ENCODE peak calls at places on chromosomes 16 and 17, in eight cellular contexts. P is IMR-90, C is PC-3, M is choroid plexus epithelial cell, E is cardiac muscle cell, N is transverse colon, V is breast epithelium, H is epithelial cell of esophagus. B is an unnamed sample.

GRCh38 chr17:75400326-75400939 is 5.0 kb downstream of the GRB2 start:
- DNase-seq in P (no peak), C (no peak), M (no peak), E (no peak), N (no peak), V (no peak), H (no peak), B (no peak)

GRCh38 chr17:28570716-28571254 is 539 bp downstream of the PIGS start:
- DNase-seq in P (no peak), C (peak; percentile 20), M (no peak), E (peak; percentile 44), N (peak; percentile 53), V (no peak), H (peak; percentile 36), B (no peak)

GRCh38 chr16:75591001-75591852 is 25.0 kb downstream of the GABARAPL2 start:
- DNase-seq in P (peak; percentile 84), C (no peak), M (peak; percentile 75), E (peak; percentile 72), N (peak; percentile 31), V (no peak), H (peak; percentile 12), B (peak; percentile 82)

GRCh38 chr16:66382171-66382965 is 15.9 kb downstream of the CDH5 start:
- DNase-seq in P (peak; percentile 92), C (peak; percentile 85), M (peak; percentile 63), E (no peak), N (no peak), V (no peak), H (peak; percentile 95), B (no peak)

GRCh38 chr16:81366316-81366932 is 51.7 kb downstream of the GAN start:
- DNase-seq in P (peak; percentile 59), C (peak; percentile 68), M (peak; percentile 73), E (peak; percentile 57), N (no peak), V (no peak), H (peak; percentile 58), B (peak; percentile 63)

GRCh38 chr16:15782573-15783365 is 74.1 kb downstream of the MYH11 start:
- DNase-seq in P (peak; percentile 16), C (no peak), M (peak; percentile 10), E (peak; percentile 20), N (no peak), V (no peak), H (no peak), B (no peak)

GRCh38 chr17:8375738-8376259 is 705 bp downstream of the KRABD2 start:
- DNase-seq in P (peak; percentile 29), C (no peak), M (no peak), E (no peak), N (no peak), V (no peak), H (peak; percentile 36), B (no peak)

GRCh38 chr17:74354123-74354522 is 7.5 kb downstream of the BTBD17 start:
- DNase-seq in P (no peak), C (peak; percentile 44), M (no peak), E (peak; percentile 83), N (peak; percentile 55), V (no peak), H (peak; percentile 9), B (no peak)

GRCh38 chr16:55435387-55435786 is 43.6 kb upstream of the MMP2 start:
- DNase-seq in P (no peak), C (no peak), M (no peak), E (no peak), N (no peak), V (no peak), H (no peak), B (no peak)

GRCh38 chr16:23254338-23254737 is 47.8 kb upstream of the SCNN1B start:
- DNase-seq in P (peak; percentile 48), C (peak; percentile 9), M (peak; percentile 24), E (peak; percentile 6), N (no peak), V (no peak), H (peak; percentile 16), B (no peak)

GRCh38 chr16:83717814-83718213 is 90.0 kb upstream of the HSBP1 start:
- DNase-seq in P (peak; percentile 49), C (no peak), M (peak; percentile 51), E (no peak), N (no peak), V (no peak), H (no peak), B (no peak)

GRCh38 chr16:4517812-4518211 is 20.8 kb downstream of the CDIP1 start:
- DNase-seq in P (peak; percentile 46), C (peak; percentile 22), M (peak; percentile 65), E (peak; percentile 67), N (no peak), V (no peak), H (peak; percentile 48), B (peak; percentile 37)

GRCh38 chr17:46108120-46108519 is 85.1 kb downstream of the KANSL1 start:
- DNase-seq in P (no peak), C (peak; percentile 16), M (no peak), E (no peak), N (no peak), V (no peak), H (no peak), B (no peak)

DNA sequence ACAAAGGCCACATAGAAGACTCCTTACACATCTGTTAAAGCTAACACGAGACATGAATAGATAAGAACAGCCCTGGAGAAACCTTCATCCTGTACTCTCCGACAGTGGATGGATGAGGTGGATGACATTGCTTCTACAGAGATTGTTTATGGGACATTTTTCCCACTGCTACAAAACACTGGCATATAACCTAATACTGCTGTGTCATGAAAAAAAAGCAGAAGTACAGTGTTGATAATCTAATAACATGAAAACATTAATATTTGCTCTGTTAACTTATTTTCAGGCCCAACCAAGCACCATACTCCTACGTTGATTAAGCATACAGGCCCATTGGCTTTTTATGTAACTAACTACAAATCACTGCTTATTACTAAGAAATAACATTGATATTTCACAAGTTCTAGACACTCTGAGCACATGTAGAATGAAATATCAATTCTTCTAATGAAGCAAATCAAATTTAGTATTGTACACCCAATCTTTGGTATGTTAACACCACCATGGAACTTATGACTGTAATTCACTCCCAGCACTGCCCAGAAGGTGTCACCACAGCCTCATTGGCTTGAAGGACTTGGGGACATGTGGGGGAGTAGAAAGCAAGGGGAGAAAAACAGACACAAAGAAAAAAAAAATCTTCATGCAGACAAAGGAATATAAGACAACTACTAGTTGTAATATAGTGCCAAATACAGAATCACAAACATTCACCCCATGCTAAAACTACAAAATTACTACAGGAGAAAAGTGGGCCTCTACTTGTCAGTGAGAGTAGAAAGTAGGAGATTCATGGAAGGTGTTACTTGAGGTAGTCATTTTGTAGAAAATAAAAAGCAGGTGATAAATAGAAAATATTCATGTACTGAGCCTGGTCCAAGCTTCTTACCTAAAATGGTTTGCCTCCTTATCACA is 330.0 kb upstream of the PMFBP1 start:
- DNase-seq in P (peak; percentile 79), C (peak; percentile 69), M (peak; percentile 89), E (peak; percentile 74), N (peak; percentile 53), V (no peak), H (peak; percentile 69), B (peak; percentile 81)
- TF ChIP-seq CTCF in P (peak; percentile 96), C (peak; percentile 88), M (peak; percentile 98), E (peak; percentile 91), N (peak; percentile 68), V (peak; percentile 66), H (peak; percentile 96), B (peak; percentile 97)

DNA sequence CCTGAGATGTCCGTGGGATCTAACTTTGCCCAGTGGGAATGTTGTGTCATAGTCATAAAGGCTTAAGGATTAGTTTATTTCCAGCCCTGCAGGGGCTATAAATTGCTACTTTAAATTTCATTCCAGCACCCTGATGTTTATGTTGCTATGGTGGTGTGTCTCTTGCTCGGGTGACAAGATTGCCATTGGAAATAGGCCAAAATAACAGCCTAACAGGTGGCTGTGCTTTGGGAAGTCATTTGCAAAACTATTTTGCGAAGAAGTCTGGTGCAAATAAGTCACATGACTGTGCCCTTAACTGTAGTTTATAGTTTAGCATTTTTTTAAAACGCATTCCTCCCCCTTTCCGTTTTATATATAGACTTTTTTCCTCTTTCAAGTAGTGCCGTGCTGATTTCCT is 23.1 kb downstream of the PITPNC1 start:
- DNase-seq in P (peak; percentile 12), C (no peak), M (peak; percentile 4), E (no peak), N (no peak), V (no peak), H (no peak), B (peak; percentile 19)
- H3K4me3 ChIP-seq in P (no peak overlapping the region), C (no peak overlapping the region), M (no peak overlapping the region), E (no peak overlapping the region), N (no peak overlapping the region), V (no peak overlapping the region), H (no peak overlapping the region), B (no peak overlapping the region)

GRCh38 chr16:1949507-1949906 is 5.0 kb downstream of the RPL3L start:
- DNase-seq in P (no peak), C (no peak), M (no peak), E (no peak), N (no peak), V (no peak), H (peak; percentile 71), B (no peak)

GRCh38 chr16:1950559-1950958 is 3.9 kb downstream of the RPL3L start:
- DNase-seq in P (no peak), C (no peak), M (no peak), E (no peak), N (no peak), V (no peak), H (no peak), B (no peak)

GRCh38 chr16:1947369-1947670 is 4.3 kb upstream of the MSRB1 start:
- DNase-seq in P (no peak), C (no peak), M (no peak), E (no peak), N (no peak), V (no peak), H (no peak), B (no peak)

GRCh38 chr16:1946495-1947368 is 3.7 kb upstream of the MSRB1 start:
- DNase-seq in P (no peak), C (no peak), M (no peak), E (no peak), N (no peak), V (no peak), H (no peak), B (no peak)

GRCh38 chr16:1950047-1950446 is 4.4 kb downstream of the RPL3L start:
- DNase-seq in P (no peak), C (no peak), M (no peak), E (no peak), N (no peak), V (no peak), H (peak; percentile 94), B (no peak)
- TF ChIP-seq CTCF in P (no peak), C (no peak), M (no peak), E (no peak), N (no peak), V (no peak), H (peak; percentile 16), B (no peak)

GRCh38 chr17:15651001-15651582 is 31.6 kb upstream of the FBXW10B start:
- DNase-seq in P (no peak), C (peak; percentile 50), M (no peak), E (no peak), N (peak; percentile 17), V (no peak), H (peak; percentile 42), B (no peak)

GRCh38 chr17:15648384-15648783 is 28.9 kb upstream of the FBXW10B start:
- DNase-seq in P (no peak), C (no peak), M (peak; percentile 30), E (no peak), N (no peak), V (no peak), H (no peak), B (no peak)

GRCh38 chr17:15652960-15653359 is 31.2 kb downstream of the TRIM16 start:
- DNase-seq in P (no peak), C (no peak), M (no peak), E (no peak), N (no peak), V (no peak), H (no peak), B (no peak)

GRCh38 chr17:15649861-15650391 is 30.4 kb upstream of the FBXW10B start:
- DNase-seq in P (peak; percentile 55), C (peak; percentile 94), M (peak; percentile 36), E (no peak), N (peak; percentile 80), V (peak; percentile 57), H (peak; percentile 78), B (peak; percentile 73)

GRCh38 chr17:15651583-15652110 is 32.1 kb upstream of the FBXW10B start:
- DNase-seq in P (peak; percentile 99), C (peak; percentile 100), M (peak; percentile 98), E (peak; percentile 91), N (peak; percentile 94), V (peak; percentile 81), H (peak; percentile 100), B (peak; percentile 98)
- H3K4me3 ChIP-seq in P (peak overlapping the region; percentile 71), C (peak overlapping the region; percentile 79), M (peak overlapping the region; percentile 79), E (no peak overlapping the region), N (peak overlapping the region; percentile 40), V (peak overlapping the region; percentile 47), H (peak overlapping the region; percentile 76), B (peak overlapping the region; percentile 70)